ENCODE peak calls at places on chromosomes 5 and 9, in six cellular contexts. I is astrocyte, C is GM06990, V is esophagus squamous epithelium, L is mammary epithelial cell, F is brain microvascular endothelial cell. A is an unnamed sample. For H3K36me3, the result is how much of the 10 kb centered on the place peaks cover.

GRCh38 chr5:87722286-87722685 is 309.6 kb upstream of the CCNH start:
- DNase-seq in V (no peak), I (peak), F (no peak), L (no peak), C (no peak), A (no peak)

GRCh38 chr5:168654225-168654624 is 75.1 kb upstream of the PANK3 start:
- DNase-seq in V (no peak), L (no peak), F (no peak), I (no peak), C (no peak), A (no peak)

GRCh38 chr9:134695144-134695543 is 53.5 kb downstream of the COL5A1 start:
- DNase-seq in L (no peak), C (no peak), V (no peak), I (no peak), F (no peak), A (peak)

GRCh38 chr9:127437497-127438264 is 13.5 kb downstream of the ZNF79 start:
- DNase-seq in I (no peak), C (no peak), L (no peak), F (no peak), V (no peak), A (no peak)

GRCh38 chr5:1215320-1216096 is 9.7 kb upstream of the SLC6A18 start:
- DNase-seq in C (no peak), V (no peak), L (no peak), F (no peak), I (no peak), A (peak)

GRCh38 chr5:15013654-15014463 is 142.3 kb upstream of the ANKH start:
- DNase-seq in V (no peak), C (no peak), F (peak), I (peak), L (peak), A (no peak)

GRCh38 chr5:65821966-65822365 is 100.0 kb downstream of the NLN start:
- DNase-seq in F (no peak), V (no peak), I (no peak), L (no peak), C (no peak), A (no peak)

GRCh38 chr5:40681351-40682311 is 1.9 kb downstream of the PTGER4 start:
- DNase-seq in L (no peak), I (no peak), F (peak), C (peak), V (peak), A (peak)

GRCh38 chr5:9545959-9546851 is at the start of gene SEMA5A:
- DNase-seq in I (peak), L (peak), C (peak), F (peak), V (no peak), A (peak)

GRCh38 chr5:74673011-74673790 is 11.8 kb upstream of the HEXB start:
- DNase-seq in L (no peak), F (no peak), C (no peak), V (no peak), I (no peak), A (no peak)

GRCh38 chr5:151174612-151175101 is 17.1 kb upstream of the ANXA6 start:
- DNase-seq in F (no peak), L (no peak), C (no peak), V (no peak), I (no peak), A (no peak)

GRCh38 chr9:89564257-89564878 is 40.4 kb upstream of the GADD45G start:
- DNase-seq in F (peak), I (no peak), V (no peak), L (no peak), C (peak), A (no peak)

GRCh38 chr5:149265559-149265958 is 6.1 kb upstream of the AFAP1L1 start:
- DNase-seq in L (peak), C (no peak), I (peak), F (peak), V (no peak), A (no peak)

GRCh38 chr5:133338504-133339355 is 273.6 kb downstream of the FSTL4 start:
- DNase-seq in V (no peak), C (no peak), F (no peak), L (no peak), I (no peak), A (no peak)

GRCh38 chr9:114037961-114038723 is 40.0 kb downstream of the AMBP start:
- DNase-seq in I (no peak), V (no peak), F (no peak), L (no peak), C (no peak), A (no peak)

GRCh38 chr5:74639538-74640449 is 734 bp downstream of the ENC1 start:
- DNase-seq in L (no peak), I (no peak), C (peak), V (no peak), F (no peak), A (no peak)

GRCh38 chr5:176536132-176536901 is 885 bp downstream of the RNF44 start:
- DNase-seq in C (peak), L (peak), I (peak), V (no peak), F (peak), A (peak)

GRCh38 chr5:134533115-134533815 is 7.8 kb downstream of the JADE2 start:
- DNase-seq in C (no peak), I (no peak), F (no peak), L (no peak), V (no peak), A (peak)

GRCh38 chr5:102869230-102869629 is 114.1 kb downstream of the PAM start:
- DNase-seq in F (no peak), C (no peak), I (no peak), L (no peak), V (no peak), A (no peak)

GRCh38 chr9:131500377-131500776 is 2.3 kb upstream of the POMT1 start:
- DNase-seq in C (no peak), V (no peak), I (no peak), F (no peak), L (peak), A (no peak)

GRCh38 chr5:118253401-118254061 is 734.8 kb downstream of the DTWD2 start:
- DNase-seq in C (no peak), F (no peak), I (no peak), L (no peak), V (no peak), A (no peak)

GRCh38 chr5:1763548-1763911 is 36.1 kb downstream of the MRPL36 start:
- DNase-seq in F (peak), L (peak), C (no peak), I (peak), V (no peak), A (peak)

GRCh38 chr5:88290801-88291200 is 22.2 kb upstream of the TMEM161B start:
- DNase-seq in V (no peak), C (no peak), I (peak), L (no peak), F (peak), A (no peak)

GRCh38 chr9:133375116-133375723 is 640 bp downstream of the SURF4 start:
- DNase-seq in V (no peak), L (peak), I (peak), F (peak), C (peak), A (no peak)

GRCh38 chr5:125722550-125722949 is 700.7 kb upstream of the GRAMD2B start:
- DNase-seq in V (no peak), L (peak), F (peak), C (no peak), I (no peak), A (no peak)

GRCh38 chr5:135458921-135459331 is 6.8 kb upstream of the TIFAB start:
- DNase-seq in V (no peak), I (peak), L (no peak), C (no peak), F (no peak), A (peak)

GRCh38 chr9:13002740-13003139 is 227.9 kb downstream of the LURAP1L start:
- DNase-seq in I (no peak), C (no peak), L (no peak), V (no peak), F (no peak), A (no peak)

GRCh38 chr9:87441251-87441650 is 56.4 kb upstream of the DAPK1 start:
- DNase-seq in F (no peak), L (peak), C (no peak), I (peak), V (no peak), A (no peak)

GRCh38 chr5:180115326-180116076 is 43.9 kb upstream of the RNF130 start:
- DNase-seq in F (no peak), V (no peak), C (no peak), L (no peak), I (no peak), A (peak)

GRCh38 chr9:13896047-13896446 is 417.9 kb downstream of the NFIB start:
- DNase-seq in I (no peak), V (no peak), L (peak), F (no peak), C (no peak), A (no peak)

GRCh38 chr5:174344335-174344734 is 298.8 kb downstream of the NSG2 start:
- DNase-seq in C (no peak), V (no peak), I (no peak), F (no peak), L (no peak), A (no peak)

GRCh38 chr5:21802869-21803490 is 1050.2 kb downstream of the CDH12 start:
- DNase-seq in C (no peak), V (no peak), F (no peak), L (peak), I (peak), A (no peak)

GRCh38 chr9:38091310-38092199 is 22.5 kb upstream of the SHB start:
- DNase-seq in C (peak), V (no peak), I (no peak), L (no peak), F (no peak), A (no peak)

GRCh38 chr9:122463828-122464632 is 13.7 kb downstream of the OR1J1 start:
- DNase-seq in C (no peak), L (peak), F (no peak), I (no peak), V (no peak), A (no peak)
- TF ChIP-seq CTCF in C (peak), L (peak), F (peak), I (no peak), V (no peak), A (no peak)

GRCh38 chr9:107242073-107243063 is 40.7 kb upstream of the RAD23B start:
- DNase-seq in L (peak), F (no peak), V (no peak), C (no peak), I (peak), A (no peak)
- H3K36me3 ChIP-seq in L (under half), F (under half), V (under half), C (under half), I (under half), A (under half)

GRCh38 chr5:165209101-165209727 is 1703.8 kb downstream of the MAT2B start:
- DNase-seq in L (peak), V (no peak), I (peak), F (no peak), C (peak), A (no peak)
- TF ChIP-seq CTCF in L (peak), V (no peak), I (peak), F (peak), C (peak), A (peak)

GRCh38 chr5:62184444-62184843 is 121.6 kb upstream of the KIF2A start:
- DNase-seq in L (no peak), C (no peak), F (no peak), V (no peak), I (no peak), A (no peak)
- H3K36me3 ChIP-seq in L (under half), C (under half), F (under half), V (under half), I (under half), A (under half)

GRCh38 chr5:139481580-139482049 is 943 bp downstream of the STING1 start:
- DNase-seq in L (peak), C (no peak), F (no peak), V (no peak), I (no peak), A (peak)
- TF ChIP-seq CTCF in L (peak), C (peak), F (peak), V (no peak), I (no peak), A (no peak)

A was measured in left lung.